ENCODE peak calls at places on chromosomes 2 and 18, in eight cellular contexts. One of them, this sample, is unnamed.

GRCh38 chr2:227932001-227932400 is 60.6 kb downstream of the DAW1 start:
- DNase-seq in iris pigment epithelial cell: no peak
- DNase-seq in SJSA1: no peak
- DNase-seq in GM04504: no peak
- DNase-seq in Jurkat, Clone E6-1: no peak
- DNase-seq in stomach: no peak
- DNase-seq in WTC11: no peak
- DNase-seq in NCI-H1417: no peak
- DNase-seq in this sample: no peak

GRCh38 chr2:109200616-109201464 is 71.8 kb downstream of the SH3RF3 start:
- DNase-seq in iris pigment epithelial cell: no peak
- DNase-seq in SJSA1: peak
- DNase-seq in GM04504: no peak
- DNase-seq in Jurkat, Clone E6-1: no peak
- DNase-seq in stomach: no peak
- DNase-seq in WTC11: no peak
- DNase-seq in NCI-H1417: no peak
- DNase-seq in this sample: no peak

GRCh38 chr18:49618741-49619392 is 57.0 kb downstream of the LIPG start:
- DNase-seq in iris pigment epithelial cell: no peak
- DNase-seq in SJSA1: no peak
- DNase-seq in GM04504: no peak
- DNase-seq in Jurkat, Clone E6-1: no peak
- DNase-seq in stomach: no peak
- DNase-seq in WTC11: no peak
- DNase-seq in NCI-H1417: no peak
- DNase-seq in this sample: no peak

GRCh38 chr18:45666520-45666919 is 51.2 kb downstream of the SLC14A2 start:
- DNase-seq in iris pigment epithelial cell: no peak
- DNase-seq in SJSA1: no peak
- DNase-seq in GM04504: no peak
- DNase-seq in Jurkat, Clone E6-1: peak
- DNase-seq in stomach: no peak
- DNase-seq in WTC11: no peak
- DNase-seq in NCI-H1417: no peak
- DNase-seq in this sample: no peak

GRCh38 chr2:105746177-105747080 is 1.7 kb downstream of the NCK2 start:
- DNase-seq in iris pigment epithelial cell: no peak
- DNase-seq in SJSA1: no peak
- DNase-seq in GM04504: no peak
- DNase-seq in Jurkat, Clone E6-1: no peak
- DNase-seq in stomach: peak
- DNase-seq in WTC11: peak
- DNase-seq in NCI-H1417: peak
- DNase-seq in this sample: peak

GRCh38 chr2:240588006-240588655 is 1.6 kb downstream of the CAPN10 start:
- DNase-seq in iris pigment epithelial cell: no peak
- DNase-seq in SJSA1: no peak
- DNase-seq in GM04504: no peak
- DNase-seq in Jurkat, Clone E6-1: no peak
- DNase-seq in stomach: no peak
- DNase-seq in WTC11: no peak
- DNase-seq in NCI-H1417: no peak
- DNase-seq in this sample: no peak

GRCh38 chr2:53093355-53093754 is 674.2 kb upstream of the CHAC2 start:
- DNase-seq in iris pigment epithelial cell: no peak
- DNase-seq in SJSA1: no peak
- DNase-seq in GM04504: no peak
- DNase-seq in Jurkat, Clone E6-1: no peak
- DNase-seq in stomach: no peak
- DNase-seq in WTC11: no peak
- DNase-seq in NCI-H1417: no peak
- DNase-seq in this sample: no peak

GRCh38 chr2:197777823-197778407 is 7.2 kb downstream of the BOLL start:
- DNase-seq in iris pigment epithelial cell: peak
- DNase-seq in SJSA1: no peak
- DNase-seq in GM04504: peak
- DNase-seq in Jurkat, Clone E6-1: peak
- DNase-seq in stomach: no peak
- DNase-seq in WTC11: no peak
- DNase-seq in NCI-H1417: peak
- DNase-seq in this sample: no peak

GRCh38 chr2:188466761-188467160 is 175.1 kb downstream of the GULP1 start:
- DNase-seq in iris pigment epithelial cell: no peak
- DNase-seq in SJSA1: no peak
- DNase-seq in GM04504: no peak
- DNase-seq in Jurkat, Clone E6-1: no peak
- DNase-seq in stomach: no peak
- DNase-seq in WTC11: no peak
- DNase-seq in NCI-H1417: no peak
- DNase-seq in this sample: no peak

GRCh38 chr2:70523996-70524965 is 29.3 kb downstream of the TGFA start:
- DNase-seq in iris pigment epithelial cell: peak
- DNase-seq in SJSA1: peak
- DNase-seq in GM04504: peak
- DNase-seq in Jurkat, Clone E6-1: peak
- DNase-seq in stomach: peak
- DNase-seq in WTC11: peak
- DNase-seq in NCI-H1417: no peak
- DNase-seq in this sample: no peak

GRCh38 chr18:55856191-55856590 is 268.2 kb upstream of the TCF4 start:
- DNase-seq in iris pigment epithelial cell: peak
- DNase-seq in SJSA1: peak
- DNase-seq in GM04504: peak
- DNase-seq in Jurkat, Clone E6-1: no peak
- DNase-seq in stomach: no peak
- DNase-seq in WTC11: no peak
- DNase-seq in NCI-H1417: no peak
- DNase-seq in this sample: no peak

GRCh38 chr18:2147424-2147823 is 423.9 kb downstream of the METTL4 start:
- DNase-seq in iris pigment epithelial cell: no peak
- DNase-seq in SJSA1: peak
- DNase-seq in GM04504: peak
- DNase-seq in Jurkat, Clone E6-1: no peak
- DNase-seq in stomach: no peak
- DNase-seq in WTC11: no peak
- DNase-seq in NCI-H1417: no peak
- DNase-seq in this sample: no peak

GRCh38 chr18:31489311-31489710 is 8.7 kb upstream of the DSG2 start:
- DNase-seq in iris pigment epithelial cell: peak
- DNase-seq in SJSA1: no peak
- DNase-seq in GM04504: no peak
- DNase-seq in Jurkat, Clone E6-1: no peak
- DNase-seq in stomach: no peak
- DNase-seq in WTC11: no peak
- DNase-seq in NCI-H1417: no peak
- DNase-seq in this sample: no peak

GRCh38 chr2:24924732-24925131 is 4.7 kb upstream of the ADCY3 start:
- DNase-seq in iris pigment epithelial cell: no peak
- DNase-seq in SJSA1: no peak
- DNase-seq in GM04504: no peak
- DNase-seq in Jurkat, Clone E6-1: no peak
- DNase-seq in stomach: no peak
- DNase-seq in WTC11: peak
- DNase-seq in NCI-H1417: no peak
- DNase-seq in this sample: no peak

GRCh38 chr2:46294185-46294836 is 2.9 kb upstream of the EPAS1 start:
- DNase-seq in iris pigment epithelial cell: no peak
- DNase-seq in SJSA1: no peak
- DNase-seq in GM04504: no peak
- DNase-seq in Jurkat, Clone E6-1: no peak
- DNase-seq in stomach: no peak
- DNase-seq in WTC11: peak
- DNase-seq in NCI-H1417: peak
- DNase-seq in this sample: no peak

GRCh38 chr18:59268127-59268721 is 5.0 kb downstream of the RAX start:
- DNase-seq in iris pigment epithelial cell: no peak
- DNase-seq in SJSA1: no peak
- DNase-seq in GM04504: no peak
- DNase-seq in Jurkat, Clone E6-1: no peak
- DNase-seq in stomach: no peak
- DNase-seq in WTC11: no peak
- DNase-seq in NCI-H1417: no peak
- DNase-seq in this sample: no peak

GRCh38 chr2:232659359-232659758 is 26.0 kb downstream of the EFHD1 start:
- DNase-seq in iris pigment epithelial cell: no peak
- DNase-seq in SJSA1: no peak
- DNase-seq in GM04504: no peak
- DNase-seq in Jurkat, Clone E6-1: no peak
- DNase-seq in stomach: no peak
- DNase-seq in WTC11: no peak
- DNase-seq in NCI-H1417: no peak
- DNase-seq in this sample: no peak

GRCh38 chr2:206989306-206989705 is 50.0 kb downstream of the CPO start:
- DNase-seq in iris pigment epithelial cell: no peak
- DNase-seq in SJSA1: no peak
- DNase-seq in GM04504: no peak
- DNase-seq in Jurkat, Clone E6-1: peak
- DNase-seq in stomach: peak
- DNase-seq in WTC11: peak
- DNase-seq in NCI-H1417: no peak
- DNase-seq in this sample: no peak

GRCh38 chr2:239822146-239822945 is 202.8 kb downstream of the NDUFA10 start:
- DNase-seq in iris pigment epithelial cell: no peak
- DNase-seq in SJSA1: peak
- DNase-seq in GM04504: no peak
- DNase-seq in Jurkat, Clone E6-1: no peak
- DNase-seq in stomach: peak
- DNase-seq in WTC11: no peak
- DNase-seq in NCI-H1417: no peak
- DNase-seq in this sample: peak

GRCh38 chr18:8301427-8302172 is 307.6 kb upstream of the RAB12 start:
- DNase-seq in iris pigment epithelial cell: peak
- DNase-seq in SJSA1: no peak
- DNase-seq in GM04504: no peak
- DNase-seq in Jurkat, Clone E6-1: peak
- DNase-seq in stomach: peak
- DNase-seq in WTC11: no peak
- DNase-seq in NCI-H1417: peak
- DNase-seq in this sample: no peak

GRCh38 chr2:140997997-140998396 is 1132.8 kb downstream of the LRP1B start:
- DNase-seq in iris pigment epithelial cell: peak
- DNase-seq in SJSA1: no peak
- DNase-seq in GM04504: no peak
- DNase-seq in Jurkat, Clone E6-1: no peak
- DNase-seq in stomach: no peak
- DNase-seq in WTC11: no peak
- DNase-seq in NCI-H1417: no peak
- DNase-seq in this sample: no peak

GRCh38 chr2:121291251-121291580 is 6.2 kb upstream of the TFCP2L1 start:
- DNase-seq in iris pigment epithelial cell: no peak
- DNase-seq in SJSA1: no peak
- DNase-seq in GM04504: no peak
- DNase-seq in Jurkat, Clone E6-1: no peak
- DNase-seq in stomach: no peak
- DNase-seq in WTC11: no peak
- DNase-seq in NCI-H1417: no peak
- DNase-seq in this sample: no peak

GRCh38 chr2:8622924-8623465 is 58.9 kb upstream of the ID2 start:
- DNase-seq in iris pigment epithelial cell: no peak
- DNase-seq in SJSA1: peak
- DNase-seq in GM04504: no peak
- DNase-seq in Jurkat, Clone E6-1: no peak
- DNase-seq in stomach: no peak
- DNase-seq in WTC11: no peak
- DNase-seq in NCI-H1417: no peak
- DNase-seq in this sample: no peak

GRCh38 chr2:112811841-112812306 is 24.7 kb downstream of the IL1B start:
- DNase-seq in iris pigment epithelial cell: peak
- DNase-seq in SJSA1: peak
- DNase-seq in GM04504: peak
- DNase-seq in Jurkat, Clone E6-1: no peak
- DNase-seq in stomach: no peak
- DNase-seq in WTC11: no peak
- DNase-seq in NCI-H1417: no peak
- DNase-seq in this sample: no peak

GRCh38 chr2:9095690-9096089 is 92.2 kb upstream of the MBOAT2 start:
- DNase-seq in iris pigment epithelial cell: peak
- DNase-seq in SJSA1: peak
- DNase-seq in GM04504: no peak
- DNase-seq in Jurkat, Clone E6-1: no peak
- DNase-seq in stomach: peak
- DNase-seq in WTC11: peak
- DNase-seq in NCI-H1417: no peak
- DNase-seq in this sample: no peak

GRCh38 chr2:160442603-160443002 is 51.0 kb downstream of the RBMS1 start:
- DNase-seq in iris pigment epithelial cell: no peak
- DNase-seq in SJSA1: no peak
- DNase-seq in GM04504: no peak
- DNase-seq in Jurkat, Clone E6-1: no peak
- DNase-seq in stomach: no peak
- DNase-seq in WTC11: no peak
- DNase-seq in NCI-H1417: no peak
- DNase-seq in this sample: no peak

GRCh38 chr18:77552945-77553344 is 303.3 kb downstream of the GALR1 start:
- DNase-seq in iris pigment epithelial cell: no peak
- DNase-seq in SJSA1: no peak
- DNase-seq in GM04504: no peak
- DNase-seq in Jurkat, Clone E6-1: no peak
- DNase-seq in stomach: no peak
- DNase-seq in WTC11: no peak
- DNase-seq in NCI-H1417: no peak
- DNase-seq in this sample: no peak

This sample was measured in sciatic nerve.